ENCODE peak calls at places on chromosomes 1 and 21, in ten cellular contexts. C is choroid plexus epithelial cell, B is heart right ventricle, N is esophagus squamous epithelium, X is transverse colon, Z is lower lobe of right lung, Q is astrocyte of the spinal cord, J is RWPE2, P is tibial artery, K is heart left ventricle. H is an unnamed sample.

GRCh38 chr1:6098303-6099215 is 52.9 kb downstream of the KCNAB2 start:
- DNase-seq in C (no peak), J (peak), Q (peak), K (peak), N (no peak), P (peak), B (peak), Z (peak), X (no peak), H (no peak)

GRCh38 chr1:178382372-178382771 is 114.4 kb downstream of the CLEC20A start:
- DNase-seq in K (no peak), B (no peak), J (no peak), X (no peak), Q (no peak), P (no peak), Z (no peak), C (no peak), N (no peak), H (no peak)

GRCh38 chr1:109919271-109919670 is 8.6 kb downstream of the CSF1 start:
- DNase-seq in X (no peak), Z (no peak), B (no peak), C (no peak), Q (no peak), J (no peak), N (no peak), P (no peak), K (no peak), H (no peak)

GRCh38 chr1:27979151-27979858 is 19.5 kb downstream of the XKR8 start:
- DNase-seq in K (no peak), B (no peak), Z (no peak), N (no peak), P (no peak), C (peak), J (no peak), X (no peak), Q (peak), H (no peak)

GRCh38 chr1:163980391-163980790 is 578.6 kb upstream of the PBX1 start:
- DNase-seq in C (no peak), N (no peak), B (no peak), K (no peak), X (no peak), Z (no peak), Q (no peak), P (no peak), J (no peak), H (no peak)

GRCh38 chr1:239757711-239758110 is 334.0 kb upstream of the FMN2 start:
- DNase-seq in N (no peak), K (no peak), B (no peak), C (no peak), J (no peak), P (no peak), X (no peak), Q (no peak), Z (no peak), H (no peak)

GRCh38 chr1:242745079-242745478 is 220.6 kb upstream of the PLD5 start:
- DNase-seq in Z (no peak), X (no peak), C (no peak), J (no peak), B (no peak), P (no peak), Q (peak), N (no peak), K (no peak), H (no peak)

GRCh38 chr21:39660191-39660590 is 47.5 kb downstream of the B3GALT5 start:
- DNase-seq in X (peak), P (no peak), K (no peak), N (no peak), J (no peak), Q (peak), B (peak), C (peak), Z (no peak), H (peak)

GRCh38 chr1:184823080-184823479 is 68.4 kb upstream of the EDEM3 start:
- DNase-seq in J (no peak), P (no peak), C (no peak), K (no peak), Z (no peak), N (no peak), B (no peak), X (no peak), Q (no peak), H (no peak)

GRCh38 chr1:183368213-183369108 is 49.7 kb downstream of the NMNAT2 start:
- DNase-seq in Z (no peak), C (no peak), K (no peak), P (no peak), X (no peak), Q (no peak), J (no peak), N (no peak), B (no peak), H (no peak)

GRCh38 chr1:201918343-201918742 is 28.0 kb downstream of the LMOD1 start:
- DNase-seq in X (no peak), N (no peak), P (no peak), C (no peak), Q (no peak), B (no peak), Z (no peak), K (no peak), J (no peak), H (no peak)

GRCh38 chr1:43545686-43546387 is 15.2 kb downstream of the PTPRF start:
- DNase-seq in Q (no peak), K (no peak), J (peak), X (peak), B (peak), P (peak), N (no peak), Z (peak), C (peak), H (peak)

GRCh38 chr1:191206808-191207207 is 729.1 kb upstream of the BRINP3 start:
- DNase-seq in P (no peak), C (peak), N (no peak), K (no peak), X (no peak), B (no peak), J (no peak), Z (no peak), Q (peak), H (no peak)

GRCh38 chr1:225658041-225658440 is 5.1 kb upstream of the ENAH start:
- DNase-seq in X (no peak), K (no peak), N (no peak), B (no peak), J (no peak), Z (no peak), Q (no peak), C (peak), P (no peak), H (no peak)

GRCh38 chr1:235866207-235866912 is at the start of gene LYST:
- DNase-seq in X (peak), P (peak), N (no peak), B (peak), Z (peak), J (peak), C (peak), K (peak), Q (peak), H (peak)

GRCh38 chr1:29975036-29975694 is 738.8 kb downstream of the PTPRU start:
- DNase-seq in N (no peak), B (peak), P (no peak), Q (peak), Z (no peak), J (no peak), K (no peak), C (peak), X (no peak), H (peak)

GRCh38 chr1:217270121-217270520 is 360.8 kb downstream of the GPATCH2 start:
- DNase-seq in P (no peak), B (no peak), J (no peak), C (no peak), X (no peak), N (no peak), K (no peak), Z (no peak), Q (no peak), H (no peak)

GRCh38 chr1:214582289-214582891 is 20.6 kb upstream of the CENPF start:
- DNase-seq in X (no peak), K (no peak), C (no peak), Q (no peak), B (no peak), P (no peak), N (no peak), Z (no peak), J (no peak), H (no peak)

GRCh38 chr1:81869286-81869685 is 68.6 kb downstream of the ADGRL2 start:
- DNase-seq in X (no peak), Q (no peak), K (no peak), Z (no peak), N (no peak), J (no peak), P (no peak), C (no peak), B (no peak), H (no peak)

GRCh38 chr1:235127203-235127602 is 1.4 kb downstream of the TOMM20 start:
- DNase-seq in X (no peak), C (peak), Q (no peak), N (no peak), B (no peak), K (no peak), J (no peak), P (no peak), Z (no peak), H (no peak)

GRCh38 chr1:7948950-7949349 is 8.3 kb upstream of the TNFRSF9 start:
- DNase-seq in B (no peak), P (no peak), J (no peak), Z (no peak), C (peak), Q (peak), K (no peak), X (no peak), N (no peak), H (no peak)

GRCh38 chr1:197042676-197043341 is 24.3 kb downstream of the F13B start:
- DNase-seq in Z (no peak), X (no peak), P (no peak), K (no peak), J (no peak), Q (no peak), N (no peak), C (no peak), B (no peak), H (no peak)

GRCh38 chr1:37765937-37766664 is 1.2 kb upstream of the EPHA10 start:
- DNase-seq in B (no peak), J (no peak), N (no peak), Z (no peak), X (no peak), P (no peak), K (no peak), C (peak), Q (no peak), H (no peak)

GRCh38 chr1:42936309-42937078 is 22.2 kb downstream of the SLC2A1 start:
- DNase-seq in Z (peak), C (peak), X (peak), J (peak), B (no peak), N (no peak), P (no peak), Q (peak), K (no peak), H (peak)

GRCh38 chr1:228336308-228337030 is 70.2 kb downstream of the TRIM11 start:
- DNase-seq in C (no peak), N (no peak), Q (no peak), Z (peak), B (no peak), J (no peak), K (peak), P (peak), X (peak), H (peak)

GRCh38 chr1:245771521-245772281 is 616.9 kb downstream of the KIF26B start:
- DNase-seq in N (no peak), J (no peak), K (no peak), P (no peak), Z (no peak), C (peak), B (peak), X (no peak), Q (peak), H (no peak)

GRCh38 chr1:244241438-244241837 is 190.4 kb downstream of the ZBTB18 start:
- DNase-seq in X (no peak), Z (no peak), P (no peak), C (no peak), K (no peak), N (no peak), J (no peak), B (no peak), Q (no peak), H (no peak)

GRCh38 chr1:84077476-84078107 is 66.5 kb upstream of the PRKACB start:
- DNase-seq in P (peak), Z (peak), K (peak), X (peak), Q (peak), J (peak), B (peak), N (no peak), C (peak), H (peak)

GRCh38 chr21:18369115-18369514 is 34.5 kb downstream of the TMPRSS15 start:
- DNase-seq in Z (no peak), B (no peak), X (no peak), J (no peak), K (no peak), Q (peak), C (peak), P (no peak), N (no peak), H (no peak)

GRCh38 chr1:77582905-77583304 is 99.6 kb downstream of the ZZZ3 start:
- DNase-seq in C (no peak), Z (no peak), P (no peak), Q (no peak), B (no peak), K (no peak), N (no peak), J (no peak), X (no peak), H (no peak)

GRCh38 chr1:2308844-2309243 is 80.7 kb downstream of the SKI start:
- DNase-seq in J (no peak), Q (no peak), B (no peak), K (no peak), X (no peak), P (no peak), C (no peak), N (no peak), Z (no peak), H (no peak)

GRCh38 chr21:26124421-26124833 is 46.1 kb downstream of the APP start:
- DNase-seq in Z (no peak), C (peak), K (no peak), J (no peak), P (no peak), Q (peak), X (no peak), N (no peak), B (no peak), H (no peak)

GRCh38 chr1:173269490-173270230 is 62.5 kb upstream of the TNFSF4 start:
- DNase-seq in J (no peak), B (no peak), C (peak), P (no peak), Q (peak), N (no peak), K (no peak), X (no peak), Z (no peak), H (no peak)

GRCh38 chr1:167425482-167425881 is 92.8 kb downstream of the CD247 start:
- DNase-seq in N (no peak), Q (no peak), X (no peak), K (no peak), B (no peak), P (no peak), C (no peak), J (no peak), Z (no peak), H (no peak)

GRCh38 chr1:17093822-17094393 is 25.3 kb downstream of the PADI2 start:
- DNase-seq in J (no peak), Z (no peak), P (no peak), B (no peak), N (no peak), X (no peak), K (no peak), Q (no peak), C (no peak), H (no peak)

GRCh38 chr1:8629241-8630091 is 188.0 kb downstream of the RERE start:
- DNase-seq in Q (peak), J (no peak), Z (no peak), C (peak), N (no peak), P (peak), B (no peak), K (no peak), X (peak), H (no peak)

GRCh38 chr1:186708578-186709203 is 28.5 kb upstream of the PTGS2 start:
- DNase-seq in N (no peak), K (no peak), C (peak), P (no peak), B (no peak), X (no peak), J (no peak), Q (peak), Z (no peak), H (no peak)

GRCh38 chr1:62076286-62076685 is 118.4 kb upstream of the L1TD1 start:
- DNase-seq in C (peak), B (no peak), J (no peak), K (no peak), Q (peak), N (no peak), P (no peak), X (no peak), Z (no peak), H (no peak)

DNA sequence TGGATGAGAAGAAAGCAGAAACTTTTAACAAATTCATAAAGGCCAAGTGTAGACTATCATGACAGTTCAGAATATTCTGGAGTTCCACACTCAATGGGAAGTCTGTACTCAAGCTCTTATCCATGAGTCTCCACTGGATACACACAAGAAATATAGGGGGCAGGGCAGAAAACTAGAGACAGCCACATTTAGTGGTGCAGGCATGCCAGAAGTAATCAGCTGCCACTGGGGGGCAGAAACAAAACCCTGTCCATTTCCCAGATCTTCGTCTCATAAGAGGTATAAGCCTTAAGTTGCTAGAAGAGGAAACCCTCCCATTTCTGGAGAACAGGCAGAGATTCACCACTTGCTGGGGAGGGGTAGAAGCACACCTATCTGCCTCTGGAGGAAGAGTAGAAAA is 166.8 kb upstream of the GALNT2 start:
- DNase-seq in B (no peak), C (no peak), X (no peak), K (no peak), Z (no peak), Q (no peak), N (no peak), J (no peak), P (no peak), H (no peak)
- TF ChIP-seq CTCF in B (no peak), C (no peak), X (no peak), K (no peak), Z (no peak), Q (no peak), N (no peak), J (no peak), P (no peak), H (no peak)

GRCh38 chr1:36126005-36126716 is 1.1 kb upstream of the COL8A2 start:
- DNase-seq in N (no peak), J (no peak), K (no peak), C (no peak), Z (no peak), B (no peak), P (no peak), X (no peak), Q (no peak), H (no peak)

GRCh38 chr1:36126797-36127500 is 1.9 kb upstream of the COL8A2 start:
- DNase-seq in J (no peak), P (no peak), N (no peak), X (no peak), C (no peak), Q (no peak), K (no peak), B (no peak), Z (no peak), H (no peak)

GRCh38 chr1:36124404-36125128 is 456 bp downstream of the COL8A2 start:
- DNase-seq in B (no peak), C (no peak), K (no peak), Z (no peak), X (no peak), N (no peak), J (no peak), P (no peak), Q (no peak), H (no peak)

GRCh38 chr1:36123357-36123756 is 1.7 kb downstream of the COL8A2 start:
- DNase-seq in Z (peak), B (no peak), K (no peak), N (no peak), P (peak), X (no peak), Q (no peak), C (peak), J (no peak), H (no peak)

DNA sequence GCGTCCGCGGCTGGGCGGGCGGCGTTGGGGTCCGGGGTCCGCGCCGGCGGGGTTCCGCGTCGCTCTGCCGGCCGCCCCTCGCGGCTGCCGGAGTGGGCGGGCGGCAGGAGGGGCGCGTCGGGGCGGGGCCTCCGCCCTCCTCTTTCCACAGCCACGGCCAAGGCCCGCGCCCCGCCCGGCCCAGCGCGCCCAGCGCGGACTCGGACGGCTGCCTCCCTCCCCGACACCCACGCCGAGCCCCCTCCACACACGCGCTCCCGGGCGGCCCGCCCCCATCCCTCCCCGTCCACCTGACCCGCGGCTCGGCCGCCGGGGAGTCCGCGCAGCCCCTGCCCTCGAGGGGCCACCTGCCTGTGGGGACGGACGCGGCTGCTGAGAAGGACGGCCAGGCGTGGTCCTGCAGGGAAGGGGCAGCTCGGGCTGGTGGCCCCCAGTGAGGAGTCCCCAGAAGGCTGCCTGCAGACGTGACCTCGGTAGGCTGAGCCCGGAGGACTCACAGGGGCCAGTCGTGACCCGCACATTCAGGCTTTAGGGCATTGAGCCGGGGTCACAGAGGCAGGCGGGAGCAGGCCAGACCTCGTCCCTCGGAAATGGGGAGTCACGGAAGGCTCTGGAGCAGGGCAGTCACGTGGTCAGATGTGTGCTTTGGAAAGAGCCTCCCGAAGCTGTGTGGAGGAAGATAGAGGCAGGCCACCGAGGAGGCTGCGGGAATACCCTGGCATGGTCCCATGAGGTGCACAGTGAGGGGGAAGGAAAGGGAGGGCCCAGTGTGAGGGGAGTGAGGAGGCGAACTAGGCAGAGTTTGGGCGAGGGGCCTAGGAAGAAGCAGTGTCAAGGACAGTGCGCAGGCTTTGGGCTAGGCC is at the start of gene COL8A2:
- DNase-seq in N (no peak), C (no peak), K (no peak), J (no peak), P (peak), X (peak), B (peak), Z (peak), Q (no peak), H (no peak)
- H3K4me3 ChIP-seq in N (peak), C (peak), K (peak), J (peak), P (peak), X (peak), B (peak), Z (peak), Q (peak), H (peak)

DNA sequence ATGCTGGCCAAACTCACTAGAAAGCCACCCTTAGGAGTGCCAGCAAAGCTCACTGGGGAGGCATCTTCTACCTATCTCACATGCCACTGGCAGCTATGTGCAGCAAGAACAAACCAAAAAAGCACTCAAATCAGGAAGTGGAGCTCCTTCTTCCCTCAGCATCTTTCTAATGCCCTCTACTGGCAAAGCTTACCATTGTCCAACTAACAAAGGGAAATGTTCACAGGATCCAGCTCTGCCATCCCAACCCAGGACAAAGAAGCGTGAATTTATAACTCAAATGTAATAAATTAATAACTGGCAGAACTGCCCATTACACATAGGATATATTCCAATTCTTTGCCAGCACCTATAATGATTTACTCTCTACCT is 38.9 kb downstream of the LEPR start:
- DNase-seq in J (no peak), Q (peak), C (peak), N (no peak), P (no peak), B (no peak), X (no peak), K (no peak), Z (no peak), H (no peak)
- TF ChIP-seq CTCF in J (peak), Q (peak), C (peak), N (no peak), P (no peak), B (peak), X (no peak), K (peak), Z (peak), H (no peak)

GRCh38 chr21:34775793-34776192 is 107.0 kb downstream of the CLIC6 start:
- DNase-seq in P (no peak), K (no peak), B (no peak), Z (no peak), C (no peak), Q (no peak), N (no peak), J (no peak), X (no peak), H (no peak)
- H3K4me3 ChIP-seq in P (no peak), K (no peak), B (no peak), Z (no peak), C (no peak), Q (no peak), N (no peak), J (no peak), X (no peak), H (no peak)